ENCODE peak calls at places on chromosome X, in eight cellular contexts. One of them, this sample, is unnamed.

GRCh38 chrX:154738013-154738738 is 12.7 kb downstream of the GAB3 start:
- DNase-seq in activated T-cell treated with anti-CD3 and anti-CD28 coated beads, Interleukin-2, amount 50 U/mL, for 48 hours: no peak
- DNase-seq in pancreas: no peak
- DNase-seq in fibroblast of pulmonary artery: peak; percentile 89
- DNase-seq in A549: no peak
- DNase-seq in T-cell: no peak
- DNase-seq in osteocyte: no peak
- DNase-seq in kidney: no peak
- DNase-seq in this sample: peak; percentile 88

GRCh38 chrX:47366051-47366722 is 4.2 kb upstream of the ZNF157 start:
- DNase-seq in activated T-cell treated with anti-CD3 and anti-CD28 coated beads, Interleukin-2, amount 50 U/mL, for 48 hours: peak; percentile 76
- DNase-seq in pancreas: peak; percentile 57
- DNase-seq in fibroblast of pulmonary artery: peak; percentile 78
- DNase-seq in A549: peak; percentile 89
- DNase-seq in T-cell: peak; percentile 80
- DNase-seq in osteocyte: no peak
- DNase-seq in kidney: peak; percentile 84
- DNase-seq in this sample: peak; percentile 70

GRCh38 chrX:49877397-49878101 is 1.7 kb upstream of the USP27X start:
- DNase-seq in activated T-cell treated with anti-CD3 and anti-CD28 coated beads, Interleukin-2, amount 50 U/mL, for 48 hours: no peak
- DNase-seq in pancreas: peak; percentile 7
- DNase-seq in fibroblast of pulmonary artery: no peak
- DNase-seq in A549: no peak
- DNase-seq in T-cell: no peak
- DNase-seq in osteocyte: no peak
- DNase-seq in kidney: no peak
- DNase-seq in this sample: no peak

GRCh38 chrX:26586570-26586969 is 370.6 kb downstream of the MAGEB5 start:
- DNase-seq in activated T-cell treated with anti-CD3 and anti-CD28 coated beads, Interleukin-2, amount 50 U/mL, for 48 hours: no peak
- DNase-seq in pancreas: no peak
- DNase-seq in fibroblast of pulmonary artery: no peak
- DNase-seq in A549: no peak
- DNase-seq in T-cell: no peak
- DNase-seq in osteocyte: no peak
- DNase-seq in kidney: peak; percentile 21
- DNase-seq in this sample: no peak

GRCh38 chrX:12802741-12803140 is 11.5 kb downstream of the PRPS2 start:
- DNase-seq in activated T-cell treated with anti-CD3 and anti-CD28 coated beads, Interleukin-2, amount 50 U/mL, for 48 hours: no peak
- DNase-seq in pancreas: no peak
- DNase-seq in fibroblast of pulmonary artery: no peak
- DNase-seq in A549: no peak
- DNase-seq in T-cell: no peak
- DNase-seq in osteocyte: no peak
- DNase-seq in kidney: no peak
- DNase-seq in this sample: no peak

GRCh38 chrX:119516157-119516702 is 48.0 kb downstream of the SLC25A5 start:
- DNase-seq in activated T-cell treated with anti-CD3 and anti-CD28 coated beads, Interleukin-2, amount 50 U/mL, for 48 hours: peak; percentile 51
- DNase-seq in pancreas: peak; percentile 2
- DNase-seq in fibroblast of pulmonary artery: peak; percentile 78
- DNase-seq in A549: peak; percentile 80
- DNase-seq in T-cell: no peak
- DNase-seq in osteocyte: no peak
- DNase-seq in kidney: no peak
- DNase-seq in this sample: peak; percentile 70

GRCh38 chrX:24242649-24243556 is 71.0 kb downstream of the SUPT20HL2 start:
- DNase-seq in activated T-cell treated with anti-CD3 and anti-CD28 coated beads, Interleukin-2, amount 50 U/mL, for 48 hours: no peak
- DNase-seq in pancreas: peak; percentile 62
- DNase-seq in fibroblast of pulmonary artery: peak; percentile 87
- DNase-seq in A549: peak; percentile 54
- DNase-seq in T-cell: no peak
- DNase-seq in osteocyte: peak; percentile 90
- DNase-seq in kidney: no peak
- DNase-seq in this sample: peak; percentile 60

GRCh38 chrX:28391528-28391927 is 195.7 kb upstream of the IL1RAPL1 start:
- DNase-seq in activated T-cell treated with anti-CD3 and anti-CD28 coated beads, Interleukin-2, amount 50 U/mL, for 48 hours: no peak
- DNase-seq in pancreas: no peak
- DNase-seq in fibroblast of pulmonary artery: peak; percentile 55
- DNase-seq in A549: no peak
- DNase-seq in T-cell: no peak
- DNase-seq in osteocyte: no peak
- DNase-seq in kidney: no peak
- DNase-seq in this sample: no peak